ENCODE peak calls at places on chromosomes 16 and 17, in four cellular contexts. One of them, this sample, is unnamed.
A peak's percentile ranks its signal among the peaks of the same experiment; 100 is the strongest.

GRCh38 chr16:20803192-20803560 is 3.1 kb downstream of the ERI2 start:
- DNase-seq in SK-N-SH: no peak
- DNase-seq in RWPE1: no peak
- DNase-seq in Peyer's patch: no peak
- DNase-seq in this sample: no peak

GRCh38 chr16:87447323-87447722 is 45.5 kb downstream of the ZCCHC14 start:
- DNase-seq in Peyer's patch: no peak
- DNase-seq in RWPE1: no peak
- DNase-seq in SK-N-SH: no peak
- DNase-seq in this sample: no peak

GRCh38 chr17:72079700-72080099 is 41.1 kb upstream of the SOX9 start:
- DNase-seq in SK-N-SH: no peak
- DNase-seq in Peyer's patch: no peak
- DNase-seq in RWPE1: no peak
- DNase-seq in this sample: no peak

GRCh38 chr17:32123782-32124181 is 18.5 kb upstream of the RHOT1 start:
- DNase-seq in SK-N-SH: no peak
- DNase-seq in RWPE1: no peak
- DNase-seq in Peyer's patch: no peak
- DNase-seq in this sample: no peak

GRCh38 chr16:57938936-57939871 is 31.7 kb downstream of the CNGB1 start:
- DNase-seq in Peyer's patch: no peak
- DNase-seq in RWPE1: peak; percentile 82
- DNase-seq in SK-N-SH: no peak
- DNase-seq in this sample: no peak

GRCh38 chr17:79420318-79421243 is 190.3 kb downstream of the RBFOX3 start:
- DNase-seq in Peyer's patch: no peak
- DNase-seq in RWPE1: peak; percentile 12
- DNase-seq in SK-N-SH: no peak
- DNase-seq in this sample: no peak

GRCh38 chr17:81209141-81209540 is 13.6 kb downstream of the CEP131 start:
- DNase-seq in Peyer's patch: no peak
- DNase-seq in SK-N-SH: no peak
- DNase-seq in RWPE1: no peak
- DNase-seq in this sample: no peak

GRCh38 chr17:68378202-68379149 is 78.8 kb downstream of the WIPI1 start:
- DNase-seq in RWPE1: peak; percentile 42
- DNase-seq in Peyer's patch: peak; percentile 88
- DNase-seq in SK-N-SH: peak; percentile 26
- DNase-seq in this sample: no peak

GRCh38 chr17:64472564-64472963 is 23.6 kb downstream of the MILR1 start:
- DNase-seq in Peyer's patch: no peak
- DNase-seq in SK-N-SH: no peak
- DNase-seq in RWPE1: no peak
- DNase-seq in this sample: no peak

GRCh38 chr17:68468334-68468733 is 11.0 kb upstream of the WIPI1 start:
- DNase-seq in Peyer's patch: no peak
- DNase-seq in RWPE1: no peak
- DNase-seq in SK-N-SH: no peak
- DNase-seq in this sample: no peak

GRCh38 chr16:57815987-57816745 is 13.9 kb upstream of the KIFC3 start:
- DNase-seq in Peyer's patch: peak; percentile 89
- DNase-seq in SK-N-SH: peak; percentile 29
- DNase-seq in RWPE1: peak; percentile 93
- DNase-seq in this sample: no peak

GRCh38 chr17:55730380-55730779 is 7.7 kb upstream of the TMEM100 start:
- DNase-seq in RWPE1: no peak
- DNase-seq in SK-N-SH: no peak
- DNase-seq in Peyer's patch: no peak
- DNase-seq in this sample: no peak

GRCh38 chr17:35171834-35172233 is 22.4 kb downstream of the SLC35G3 start:
- DNase-seq in Peyer's patch: no peak
- DNase-seq in RWPE1: no peak
- DNase-seq in SK-N-SH: no peak
- DNase-seq in this sample: no peak

GRCh38 chr16:81779540-81780320 is 639 bp downstream of the PLCG2 start:
- DNase-seq in RWPE1: no peak
- DNase-seq in Peyer's patch: peak; percentile 73
- DNase-seq in SK-N-SH: no peak
- DNase-seq in this sample: no peak

GRCh38 chr16:17161034-17161433 is 309.7 kb downstream of the XYLT1 start:
- DNase-seq in RWPE1: no peak
- DNase-seq in SK-N-SH: no peak
- DNase-seq in Peyer's patch: no peak
- DNase-seq in this sample: no peak

GRCh38 chr16:81797443-81797842 is 18.4 kb downstream of the PLCG2 start:
- DNase-seq in RWPE1: no peak
- DNase-seq in Peyer's patch: peak; percentile 82
- DNase-seq in SK-N-SH: no peak
- DNase-seq in this sample: no peak

GRCh38 chr16:50188619-50189136 is 35.6 kb downstream of the TENT4B start:
- DNase-seq in SK-N-SH: no peak
- DNase-seq in Peyer's patch: no peak
- DNase-seq in RWPE1: no peak
- DNase-seq in this sample: no peak

GRCh38 chr16:3536271-3536671 is 35.5 kb downstream of the CLUAP1 start:
- DNase-seq in RWPE1: no peak
- DNase-seq in SK-N-SH: no peak
- DNase-seq in Peyer's patch: no peak
- DNase-seq in this sample: no peak
- H3K27ac ChIP-seq in RWPE1: no peak overlapping the region
- H3K27ac ChIP-seq in SK-N-SH: no peak overlapping the region
- H3K27ac ChIP-seq in Peyer's patch: no peak overlapping the region
- H3K27ac ChIP-seq in this sample: no peak overlapping the region

GRCh38 chr16:23392223-23392600 is 60.8 kb downstream of the COG7 start:
- DNase-seq in RWPE1: no peak
- DNase-seq in Peyer's patch: no peak
- DNase-seq in SK-N-SH: no peak
- DNase-seq in this sample: no peak
- H3K27ac ChIP-seq in RWPE1: peak overlapping the region; percentile 70
- H3K27ac ChIP-seq in Peyer's patch: no peak overlapping the region
- H3K27ac ChIP-seq in SK-N-SH: no peak overlapping the region
- H3K27ac ChIP-seq in this sample: no peak overlapping the region

DNA sequence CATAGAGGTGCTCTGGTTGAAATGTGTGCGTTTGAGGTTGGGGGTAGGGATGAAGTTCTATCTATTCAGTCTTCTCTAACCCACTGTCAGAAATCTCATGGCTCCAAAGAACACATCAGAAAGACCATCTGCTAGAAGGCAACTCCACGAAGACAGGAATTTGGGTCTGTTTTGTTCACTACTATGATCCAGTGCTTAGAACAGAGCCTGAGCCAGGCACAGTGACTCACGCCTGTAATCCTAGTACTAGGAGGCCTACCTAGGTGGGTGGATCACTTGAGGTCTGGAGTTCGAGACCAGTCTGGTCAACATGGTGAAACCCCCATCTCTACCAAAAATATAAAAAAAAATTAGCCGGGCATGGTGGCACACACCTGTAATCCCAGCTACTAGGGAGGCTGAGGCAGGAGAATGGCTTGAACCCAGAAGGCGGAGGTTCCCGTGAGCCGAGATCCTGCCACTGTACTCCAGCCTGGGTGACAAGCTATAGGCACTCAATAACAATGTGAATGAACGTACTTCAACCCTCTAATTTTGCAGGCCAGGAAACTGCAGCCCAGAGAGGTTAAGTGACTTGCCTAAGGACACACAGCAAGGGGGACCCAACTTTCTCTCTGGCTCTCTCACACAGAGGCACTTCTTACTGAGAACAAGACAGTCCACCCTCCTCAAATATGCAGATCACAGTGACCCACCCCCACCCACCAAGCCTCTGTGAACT is 2.2 kb downstream of the CASKIN2 start:
- DNase-seq in SK-N-SH: no peak
- DNase-seq in RWPE1: no peak
- DNase-seq in Peyer's patch: no peak
- DNase-seq in this sample: no peak
- H3K27ac ChIP-seq in SK-N-SH: no peak overlapping the region
- H3K27ac ChIP-seq in RWPE1: peak overlapping the region; percentile 86
- H3K27ac ChIP-seq in Peyer's patch: no peak overlapping the region
- H3K27ac ChIP-seq in this sample: no peak overlapping the region

GRCh38 chr17:78049609-78050008 is 78.9 kb downstream of the TMC6 start:
- DNase-seq in Peyer's patch: no peak
- DNase-seq in RWPE1: no peak
- DNase-seq in SK-N-SH: no peak
- DNase-seq in this sample: no peak

GRCh38 chr17:78058001-78058400 is 70.6 kb downstream of the TMC6 start:
- DNase-seq in RWPE1: no peak
- DNase-seq in SK-N-SH: no peak
- DNase-seq in Peyer's patch: no peak
- DNase-seq in this sample: no peak

GRCh38 chr17:78057113-78057740 is 71.3 kb downstream of the TMC6 start:
- DNase-seq in RWPE1: no peak
- DNase-seq in SK-N-SH: no peak
- DNase-seq in Peyer's patch: no peak
- DNase-seq in this sample: no peak

GRCh38 chr17:78051186-78051972 is 77.2 kb downstream of the TMC6 start:
- DNase-seq in RWPE1: no peak
- DNase-seq in SK-N-SH: no peak
- DNase-seq in Peyer's patch: no peak
- DNase-seq in this sample: no peak

DNA sequence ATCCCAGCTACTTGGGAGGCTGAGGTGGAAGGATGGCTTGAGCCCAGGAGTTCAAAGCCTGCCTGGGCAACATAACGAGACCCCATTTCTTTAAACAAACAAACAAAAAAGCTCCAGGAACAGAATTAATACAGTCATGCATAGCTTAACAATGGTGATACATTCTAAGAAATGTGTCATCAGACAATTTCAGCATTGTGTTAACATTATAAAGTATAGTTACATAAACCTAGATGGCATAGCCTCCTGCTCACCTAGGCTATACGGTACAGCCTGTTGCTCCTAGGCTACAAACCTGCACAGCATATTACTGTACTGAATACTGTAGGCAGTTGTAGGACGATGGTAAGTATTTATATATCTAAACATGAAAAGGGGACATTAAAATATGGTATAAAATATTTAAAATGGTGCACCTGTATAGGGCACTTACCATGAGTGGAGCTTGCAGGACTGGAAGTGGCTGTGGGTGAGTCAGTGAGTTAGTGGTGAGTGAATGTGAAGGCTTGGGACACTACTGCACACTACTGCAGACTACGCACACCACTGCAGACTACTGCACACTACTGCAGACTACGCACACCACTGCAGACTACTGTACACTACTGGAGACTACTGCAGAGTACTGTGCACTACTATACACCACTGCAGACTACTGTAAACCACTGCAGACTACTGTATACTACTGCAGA is 74.6 kb downstream of the TMC6 start:
- DNase-seq in SK-N-SH: no peak
- DNase-seq in RWPE1: no peak
- DNase-seq in Peyer's patch: no peak
- DNase-seq in this sample: no peak
- H3K27ac ChIP-seq in SK-N-SH: no peak overlapping the region
- H3K27ac ChIP-seq in RWPE1: no peak overlapping the region
- H3K27ac ChIP-seq in Peyer's patch: no peak overlapping the region
- H3K27ac ChIP-seq in this sample: no peak overlapping the region

DNA sequence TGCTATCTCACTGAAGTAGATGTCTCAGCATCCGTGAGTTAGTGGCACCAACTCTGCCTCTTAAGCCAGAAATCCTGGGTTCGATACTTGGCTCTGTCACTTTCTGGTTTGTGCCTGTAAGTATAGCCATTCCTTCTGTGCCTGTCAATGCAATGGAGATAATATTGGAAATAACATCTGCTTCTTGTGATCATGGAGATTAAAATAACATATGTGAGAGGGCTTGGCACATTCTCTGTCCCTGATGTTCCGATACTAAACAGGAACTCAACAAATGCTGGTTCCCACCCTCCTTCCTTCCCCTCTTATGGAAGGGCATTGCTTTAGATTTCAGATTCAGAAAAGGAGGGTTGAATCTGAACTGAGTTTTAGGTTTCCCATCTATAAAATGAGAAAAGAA is 39.8 kb downstream of the TBX4 start:
- DNase-seq in SK-N-SH: no peak
- DNase-seq in Peyer's patch: no peak
- DNase-seq in RWPE1: no peak
- DNase-seq in this sample: no peak
- H3K27ac ChIP-seq in SK-N-SH: peak overlapping the region; percentile 55
- H3K27ac ChIP-seq in Peyer's patch: no peak overlapping the region
- H3K27ac ChIP-seq in RWPE1: no peak overlapping the region
- H3K27ac ChIP-seq in this sample: no peak overlapping the region

DNA sequence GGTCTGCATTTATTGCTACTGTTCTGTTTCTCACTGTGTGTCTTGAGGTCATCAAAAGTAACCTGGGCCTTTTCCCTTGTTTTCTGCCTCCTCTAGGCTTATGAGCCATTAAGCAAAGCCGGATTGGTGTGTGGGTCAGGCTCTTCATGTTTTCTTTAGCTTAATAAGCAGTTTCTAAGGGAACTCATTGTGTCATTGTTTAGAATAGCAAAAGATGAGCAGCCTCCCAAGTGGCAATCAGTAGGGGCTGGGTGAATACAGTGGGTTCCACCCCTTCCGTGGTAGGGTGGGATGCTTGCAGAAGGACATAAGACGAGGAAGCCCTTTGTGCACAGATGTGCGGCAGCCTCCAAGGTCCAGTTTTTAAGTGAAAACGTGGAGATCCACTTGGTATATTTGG is 34.5 kb downstream of the ABCC1 start:
- DNase-seq in Peyer's patch: no peak
- DNase-seq in SK-N-SH: no peak
- DNase-seq in RWPE1: no peak
- DNase-seq in this sample: no peak
- H3K27ac ChIP-seq in Peyer's patch: no peak overlapping the region
- H3K27ac ChIP-seq in SK-N-SH: peak overlapping the region; percentile 47
- H3K27ac ChIP-seq in RWPE1: peak overlapping the region; percentile 28
- H3K27ac ChIP-seq in this sample: no peak overlapping the region

GRCh38 chr17:53033297-53033696 is 789.4 kb upstream of the KIF2B start:
- DNase-seq in SK-N-SH: no peak
- DNase-seq in Peyer's patch: no peak
- DNase-seq in RWPE1: no peak
- DNase-seq in this sample: no peak
- H3K27ac ChIP-seq in SK-N-SH: no peak overlapping the region
- H3K27ac ChIP-seq in Peyer's patch: no peak overlapping the region
- H3K27ac ChIP-seq in RWPE1: no peak overlapping the region
- H3K27ac ChIP-seq in this sample: no peak overlapping the region

DNA sequence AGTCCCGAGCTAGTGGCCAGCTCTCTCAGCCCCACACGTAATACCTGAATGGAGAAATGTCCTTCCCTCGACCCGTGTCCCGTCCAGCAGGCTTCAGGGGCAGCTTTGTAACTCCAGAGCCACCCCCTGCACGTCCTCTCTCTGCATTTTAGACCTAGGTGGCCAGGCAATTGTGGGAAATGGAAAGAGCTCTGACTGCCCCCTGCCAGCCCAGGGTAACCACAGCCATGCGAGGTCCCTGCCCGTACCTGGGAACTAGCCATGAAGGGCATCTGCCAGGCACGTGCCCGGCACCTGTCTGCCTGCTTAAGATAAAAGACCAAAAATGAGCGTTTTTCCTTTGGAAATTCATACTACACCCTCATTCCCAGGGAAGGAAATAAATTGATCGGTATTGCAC is 9.2 kb downstream of the MAPK8IP3 start:
- DNase-seq in SK-N-SH: no peak
- DNase-seq in RWPE1: no peak
- DNase-seq in Peyer's patch: no peak
- DNase-seq in this sample: no peak
- H3K27ac ChIP-seq in SK-N-SH: no peak overlapping the region
- H3K27ac ChIP-seq in RWPE1: no peak overlapping the region
- H3K27ac ChIP-seq in Peyer's patch: peak overlapping the region; percentile 40
- H3K27ac ChIP-seq in this sample: no peak overlapping the region

GRCh38 chr16:88941933-88942909 is 34.8 kb downstream of the CBFA2T3 start:
- DNase-seq in SK-N-SH: peak; percentile 95
- DNase-seq in Peyer's patch: peak; percentile 80
- DNase-seq in RWPE1: peak; percentile 38
- DNase-seq in this sample: no peak
- H3K27ac ChIP-seq in SK-N-SH: no peak overlapping the region
- H3K27ac ChIP-seq in Peyer's patch: peak overlapping the region; percentile 77
- H3K27ac ChIP-seq in RWPE1: no peak overlapping the region
- H3K27ac ChIP-seq in this sample: no peak overlapping the region